ENCODE peak calls at places on chromosomes 13 and 19, in six cellular contexts. J is fibroblast of pulmonary artery; E is naive B cell; V is A549; L is SK-N-SH; D is CD8-positive, alpha-beta memory T cell. H is an unnamed sample.

GRCh38 chr13:112438094-112438493 is 61.9 kb downstream of the SPACA7 start:
- DNase-seq in V (no peak), E (no peak), J (no peak), D (no peak), L (no peak), H (no peak)

GRCh38 chr13:32115069-32115468 is 83.5 kb downstream of the FRY start:
- DNase-seq in J (no peak), V (no peak), E (no peak), L (no peak), D (no peak), H (peak; percentile 2)

GRCh38 chr19:47826800-47827199 is 5.1 kb downstream of the CRX start:
- DNase-seq in V (no peak), L (no peak), D (no peak), J (no peak), E (no peak), H (no peak)

GRCh38 chr19:42325896-42326771 is 699 bp downstream of the MEGF8 start:
- DNase-seq in J (no peak), V (no peak), L (peak; percentile 62), E (peak; percentile 35), D (peak; percentile 37), H (peak; percentile 25)

GRCh38 chr13:45623516-45624090 is 8.1 kb upstream of the ERICH6B start:
- DNase-seq in L (peak; percentile 39), J (peak; percentile 39), E (no peak), D (no peak), V (peak; percentile 27), H (peak; percentile 11)

GRCh38 chr19:4730740-4731171 is 7.1 kb upstream of the DPP9 start:
- DNase-seq in V (no peak), E (peak; percentile 59), J (no peak), D (peak; percentile 52), L (peak; percentile 66), H (peak; percentile 63)

GRCh38 chr19:8722032-8722431 is 598 bp downstream of the OR2Z1 start:
- DNase-seq in D (no peak), E (no peak), V (no peak), L (no peak), J (no peak), H (no peak)

GRCh38 chr13:107020393-107020792 is 452.5 kb upstream of the ARGLU1 start:
- DNase-seq in D (no peak), J (no peak), E (no peak), V (no peak), L (no peak), H (no peak)

GRCh38 chr13:102983496-102983895 is 82.7 kb downstream of the SLC10A2 start:
- DNase-seq in D (no peak), L (no peak), J (no peak), V (no peak), E (no peak), H (no peak)

GRCh38 chr19:32570081-32570785 is 10.8 kb upstream of the PDCD5 start:
- DNase-seq in L (peak; percentile 75), V (peak; percentile 85), D (peak; percentile 46), J (peak; percentile 72), E (peak; percentile 18), H (peak; percentile 35)

GRCh38 chr19:52094526-52094925 is 1.0 kb downstream of the ZNF841 start:
- DNase-seq in D (no peak), E (no peak), L (no peak), J (no peak), V (no peak), H (no peak)

GRCh38 chr19:12628040-12629022 is 17.6 kb downstream of the ZNF791 start:
- DNase-seq in D (no peak), J (peak; percentile 36), E (no peak), L (no peak), V (peak; percentile 56), H (no peak)

GRCh38 chr13:102825921-102826706 is 19.7 kb upstream of the ERCC5 start:
- DNase-seq in E (no peak), J (peak; percentile 96), L (no peak), V (no peak), D (no peak), H (no peak)

GRCh38 chr13:112652512-112653458 is 37.1 kb upstream of the ATP11A start:
- DNase-seq in J (no peak), E (no peak), D (no peak), L (no peak), V (no peak), H (no peak)